ENCODE peak calls at places on chromosomes 6 and 20, in eight cellular contexts. One of them, this sample, is unnamed.

GRCh38 chr20:2103454-2104153 is 2.0 kb downstream of the STK35 start:
- DNase-seq in left cardiac atrium: no peak
- DNase-seq in activated T-helper 1 cell treated with Interleukin-2 at 50 U/mL for 16 hours: no peak
- DNase-seq in mesothelial cell of epicardium: no peak
- DNase-seq in stimulated activated CD4-positive, alpha-beta T cell treated with anti-CD3 and anti-CD28 coated beads, Interleukin-15, amount 100 ng/mL, for 24 hours: no peak
- DNase-seq in aorta: no peak
- DNase-seq in ELR: no peak
- DNase-seq in hypothalamus: no peak
- DNase-seq in this sample: no peak

GRCh38 chr6:79672631-79673065 is 41.5 kb downstream of the SH3BGRL2 start:
- DNase-seq in left cardiac atrium: no peak
- DNase-seq in activated T-helper 1 cell treated with Interleukin-2 at 50 U/mL for 16 hours: no peak
- DNase-seq in mesothelial cell of epicardium: no peak
- DNase-seq in stimulated activated CD4-positive, alpha-beta T cell treated with anti-CD3 and anti-CD28 coated beads, Interleukin-15, amount 100 ng/mL, for 24 hours: no peak
- DNase-seq in aorta: no peak
- DNase-seq in ELR: peak; percentile 45
- DNase-seq in hypothalamus: no peak
- DNase-seq in this sample: no peak

GRCh38 chr6:3759656-3760245 is 8.2 kb upstream of the PXDC1 start:
- DNase-seq in left cardiac atrium: no peak
- DNase-seq in activated T-helper 1 cell treated with Interleukin-2 at 50 U/mL for 16 hours: no peak
- DNase-seq in mesothelial cell of epicardium: no peak
- DNase-seq in stimulated activated CD4-positive, alpha-beta T cell treated with anti-CD3 and anti-CD28 coated beads, Interleukin-15, amount 100 ng/mL, for 24 hours: no peak
- DNase-seq in aorta: no peak
- DNase-seq in ELR: peak; percentile 79
- DNase-seq in hypothalamus: no peak
- DNase-seq in this sample: no peak

GRCh38 chr6:150537893-150538292 is 61.8 kb upstream of the PLEKHG1 start:
- DNase-seq in left cardiac atrium: no peak
- DNase-seq in activated T-helper 1 cell treated with Interleukin-2 at 50 U/mL for 16 hours: no peak
- DNase-seq in mesothelial cell of epicardium: no peak
- DNase-seq in stimulated activated CD4-positive, alpha-beta T cell treated with anti-CD3 and anti-CD28 coated beads, Interleukin-15, amount 100 ng/mL, for 24 hours: no peak
- DNase-seq in aorta: no peak
- DNase-seq in ELR: no peak
- DNase-seq in hypothalamus: peak; percentile 14
- DNase-seq in this sample: no peak

GRCh38 chr20:37179671-37180524 is 550 bp upstream of the MROH8 start:
- DNase-seq in left cardiac atrium: no peak
- DNase-seq in activated T-helper 1 cell treated with Interleukin-2 at 50 U/mL for 16 hours: no peak
- DNase-seq in mesothelial cell of epicardium: no peak
- DNase-seq in stimulated activated CD4-positive, alpha-beta T cell treated with anti-CD3 and anti-CD28 coated beads, Interleukin-15, amount 100 ng/mL, for 24 hours: peak; percentile 23
- DNase-seq in aorta: no peak
- DNase-seq in ELR: peak; percentile 87
- DNase-seq in hypothalamus: no peak
- DNase-seq in this sample: no peak

GRCh38 chr20:60001027-60001567 is 42.9 kb downstream of the CDH26 start:
- DNase-seq in left cardiac atrium: no peak
- DNase-seq in activated T-helper 1 cell treated with Interleukin-2 at 50 U/mL for 16 hours: no peak
- DNase-seq in mesothelial cell of epicardium: no peak
- DNase-seq in stimulated activated CD4-positive, alpha-beta T cell treated with anti-CD3 and anti-CD28 coated beads, Interleukin-15, amount 100 ng/mL, for 24 hours: no peak
- DNase-seq in aorta: no peak
- DNase-seq in ELR: no peak
- DNase-seq in hypothalamus: no peak
- DNase-seq in this sample: no peak

GRCh38 chr20:33653900-33654596 is 8.1 kb upstream of the C20orf144 start:
- DNase-seq in left cardiac atrium: no peak
- DNase-seq in activated T-helper 1 cell treated with Interleukin-2 at 50 U/mL for 16 hours: no peak
- DNase-seq in mesothelial cell of epicardium: no peak
- DNase-seq in stimulated activated CD4-positive, alpha-beta T cell treated with anti-CD3 and anti-CD28 coated beads, Interleukin-15, amount 100 ng/mL, for 24 hours: peak; percentile 5
- DNase-seq in aorta: no peak
- DNase-seq in ELR: no peak
- DNase-seq in hypothalamus: no peak
- DNase-seq in this sample: no peak

GRCh38 chr6:45003961-45004360 is 324.2 kb upstream of the RUNX2 start:
- DNase-seq in left cardiac atrium: no peak
- DNase-seq in activated T-helper 1 cell treated with Interleukin-2 at 50 U/mL for 16 hours: no peak
- DNase-seq in mesothelial cell of epicardium: no peak
- DNase-seq in stimulated activated CD4-positive, alpha-beta T cell treated with anti-CD3 and anti-CD28 coated beads, Interleukin-15, amount 100 ng/mL, for 24 hours: no peak
- DNase-seq in aorta: no peak
- DNase-seq in ELR: no peak
- DNase-seq in hypothalamus: no peak
- DNase-seq in this sample: no peak

GRCh38 chr20:48725589-48725991 is 102.2 kb downstream of the PREX1 start:
- DNase-seq in left cardiac atrium: no peak
- DNase-seq in activated T-helper 1 cell treated with Interleukin-2 at 50 U/mL for 16 hours: no peak
- DNase-seq in mesothelial cell of epicardium: no peak
- DNase-seq in stimulated activated CD4-positive, alpha-beta T cell treated with anti-CD3 and anti-CD28 coated beads, Interleukin-15, amount 100 ng/mL, for 24 hours: no peak
- DNase-seq in aorta: no peak
- DNase-seq in ELR: peak; percentile 82
- DNase-seq in hypothalamus: no peak
- DNase-seq in this sample: no peak

GRCh38 chr6:558089-558488 is 98.8 kb downstream of the HUS1B start:
- DNase-seq in left cardiac atrium: no peak
- DNase-seq in activated T-helper 1 cell treated with Interleukin-2 at 50 U/mL for 16 hours: no peak
- DNase-seq in mesothelial cell of epicardium: no peak
- DNase-seq in stimulated activated CD4-positive, alpha-beta T cell treated with anti-CD3 and anti-CD28 coated beads, Interleukin-15, amount 100 ng/mL, for 24 hours: no peak
- DNase-seq in aorta: no peak
- DNase-seq in ELR: peak; percentile 23
- DNase-seq in hypothalamus: no peak
- DNase-seq in this sample: no peak

GRCh38 chr20:62623488-62624324 is 18.6 kb upstream of the SLCO4A1 start:
- DNase-seq in left cardiac atrium: peak; percentile 95
- DNase-seq in activated T-helper 1 cell treated with Interleukin-2 at 50 U/mL for 16 hours: peak; percentile 71
- DNase-seq in mesothelial cell of epicardium: peak; percentile 84
- DNase-seq in stimulated activated CD4-positive, alpha-beta T cell treated with anti-CD3 and anti-CD28 coated beads, Interleukin-15, amount 100 ng/mL, for 24 hours: peak; percentile 95
- DNase-seq in aorta: peak; percentile 94
- DNase-seq in ELR: peak; percentile 98
- DNase-seq in hypothalamus: peak; percentile 37
- DNase-seq in this sample: peak; percentile 35

GRCh38 chr6:39951198-39951597 is 16.9 kb upstream of the MOCS1 start:
- DNase-seq in left cardiac atrium: no peak
- DNase-seq in activated T-helper 1 cell treated with Interleukin-2 at 50 U/mL for 16 hours: no peak
- DNase-seq in mesothelial cell of epicardium: no peak
- DNase-seq in stimulated activated CD4-positive, alpha-beta T cell treated with anti-CD3 and anti-CD28 coated beads, Interleukin-15, amount 100 ng/mL, for 24 hours: no peak
- DNase-seq in aorta: no peak
- DNase-seq in ELR: no peak
- DNase-seq in hypothalamus: no peak
- DNase-seq in this sample: no peak

GRCh38 chr20:5504061-5504739 is 187.4 kb upstream of the PROKR2 start:
- DNase-seq in left cardiac atrium: peak; percentile 80
- DNase-seq in activated T-helper 1 cell treated with Interleukin-2 at 50 U/mL for 16 hours: no peak
- DNase-seq in mesothelial cell of epicardium: no peak
- DNase-seq in stimulated activated CD4-positive, alpha-beta T cell treated with anti-CD3 and anti-CD28 coated beads, Interleukin-15, amount 100 ng/mL, for 24 hours: peak; percentile 12
- DNase-seq in aorta: peak; percentile 71
- DNase-seq in ELR: peak; percentile 70
- DNase-seq in hypothalamus: peak; percentile 67
- DNase-seq in this sample: no peak